ENCODE peak calls at places on chromosomes 11 and 22, in ten cellular contexts. One of them, this sample, is unnamed.

GRCh38 chr11:104772806-104773241 is 125.4 kb downstream of the CASP12 start:
- DNase-seq in HFF-Myc: peak; percentile 95
- DNase-seq in suprapubic skin: no peak
- DNase-seq in hippocampal formation: no peak
- DNase-seq in adipocyte: peak; percentile 92
- DNase-seq in amygdala: no peak
- DNase-seq in H54: peak; percentile 13
- DNase-seq in activated CD8-positive, alpha-beta memory T cell treated with anti-CD3 and anti-CD28 coated beads, Interleukin-2, amount 50 U/mL, for 4 hours: no peak
- DNase-seq in naive thymus-derived CD4-positive, alpha-beta T cell: peak; percentile 49
- DNase-seq in psoas muscle: no peak
- DNase-seq in this sample: no peak

GRCh38 chr11:75498556-75499255 is 27.0 kb downstream of the GDPD5 start:
- DNase-seq in HFF-Myc: no peak
- DNase-seq in naive thymus-derived CD4-positive, alpha-beta T cell: no peak
- DNase-seq in activated CD8-positive, alpha-beta memory T cell treated with anti-CD3 and anti-CD28 coated beads, Interleukin-2, amount 50 U/mL, for 4 hours: no peak
- DNase-seq in hippocampal formation: no peak
- DNase-seq in adipocyte: peak; percentile 25
- DNase-seq in psoas muscle: no peak
- DNase-seq in suprapubic skin: no peak
- DNase-seq in H54: no peak
- DNase-seq in amygdala: no peak
- DNase-seq in this sample: no peak

GRCh38 chr11:56543739-56544138 is 682 bp upstream of the OR5M11 start:
- DNase-seq in adipocyte: no peak
- DNase-seq in HFF-Myc: no peak
- DNase-seq in suprapubic skin: no peak
- DNase-seq in psoas muscle: no peak
- DNase-seq in activated CD8-positive, alpha-beta memory T cell treated with anti-CD3 and anti-CD28 coated beads, Interleukin-2, amount 50 U/mL, for 4 hours: no peak
- DNase-seq in H54: no peak
- DNase-seq in hippocampal formation: no peak
- DNase-seq in naive thymus-derived CD4-positive, alpha-beta T cell: no peak
- DNase-seq in amygdala: no peak
- DNase-seq in this sample: no peak

GRCh38 chr11:69131644-69132300 is 24.0 kb upstream of the SMIM38 start:
- DNase-seq in adipocyte: peak; percentile 86
- DNase-seq in psoas muscle: peak; percentile 40
- DNase-seq in activated CD8-positive, alpha-beta memory T cell treated with anti-CD3 and anti-CD28 coated beads, Interleukin-2, amount 50 U/mL, for 4 hours: no peak
- DNase-seq in suprapubic skin: no peak
- DNase-seq in amygdala: no peak
- DNase-seq in H54: peak; percentile 66
- DNase-seq in naive thymus-derived CD4-positive, alpha-beta T cell: no peak
- DNase-seq in HFF-Myc: peak; percentile 55
- DNase-seq in hippocampal formation: no peak
- DNase-seq in this sample: peak; percentile 30

GRCh38 chr11:103532133-103532788 is 423.0 kb downstream of the DYNC2H1 start:
- DNase-seq in hippocampal formation: no peak
- DNase-seq in adipocyte: peak; percentile 71
- DNase-seq in psoas muscle: no peak
- DNase-seq in suprapubic skin: no peak
- DNase-seq in amygdala: no peak
- DNase-seq in naive thymus-derived CD4-positive, alpha-beta T cell: no peak
- DNase-seq in H54: peak; percentile 2
- DNase-seq in HFF-Myc: peak; percentile 63
- DNase-seq in activated CD8-positive, alpha-beta memory T cell treated with anti-CD3 and anti-CD28 coated beads, Interleukin-2, amount 50 U/mL, for 4 hours: no peak
- DNase-seq in this sample: no peak

GRCh38 chr11:74380746-74381439 is 17.3 kb downstream of the PGM2L1 start:
- DNase-seq in H54: no peak
- DNase-seq in amygdala: no peak
- DNase-seq in naive thymus-derived CD4-positive, alpha-beta T cell: no peak
- DNase-seq in adipocyte: no peak
- DNase-seq in psoas muscle: no peak
- DNase-seq in hippocampal formation: no peak
- DNase-seq in activated CD8-positive, alpha-beta memory T cell treated with anti-CD3 and anti-CD28 coated beads, Interleukin-2, amount 50 U/mL, for 4 hours: no peak
- DNase-seq in HFF-Myc: no peak
- DNase-seq in suprapubic skin: no peak
- DNase-seq in this sample: peak; percentile 83

GRCh38 chr11:72676874-72677341 is 2.7 kb upstream of the PDE2A start:
- DNase-seq in activated CD8-positive, alpha-beta memory T cell treated with anti-CD3 and anti-CD28 coated beads, Interleukin-2, amount 50 U/mL, for 4 hours: peak; percentile 63
- DNase-seq in naive thymus-derived CD4-positive, alpha-beta T cell: peak; percentile 74
- DNase-seq in adipocyte: peak; percentile 68
- DNase-seq in suprapubic skin: no peak
- DNase-seq in psoas muscle: peak; percentile 67
- DNase-seq in HFF-Myc: no peak
- DNase-seq in amygdala: no peak
- DNase-seq in H54: no peak
- DNase-seq in hippocampal formation: no peak
- DNase-seq in this sample: no peak

GRCh38 chr11:970319-970871 is 44.7 kb downstream of the AP2A2 start:
- DNase-seq in activated CD8-positive, alpha-beta memory T cell treated with anti-CD3 and anti-CD28 coated beads, Interleukin-2, amount 50 U/mL, for 4 hours: no peak
- DNase-seq in psoas muscle: no peak
- DNase-seq in adipocyte: no peak
- DNase-seq in H54: no peak
- DNase-seq in HFF-Myc: no peak
- DNase-seq in naive thymus-derived CD4-positive, alpha-beta T cell: peak; percentile 34
- DNase-seq in amygdala: no peak
- DNase-seq in hippocampal formation: no peak
- DNase-seq in suprapubic skin: no peak
- DNase-seq in this sample: no peak

GRCh38 chr11:86969258-86969657 is 14.1 kb upstream of the FZD4 start:
- DNase-seq in H54: no peak
- DNase-seq in amygdala: no peak
- DNase-seq in activated CD8-positive, alpha-beta memory T cell treated with anti-CD3 and anti-CD28 coated beads, Interleukin-2, amount 50 U/mL, for 4 hours: no peak
- DNase-seq in suprapubic skin: no peak
- DNase-seq in adipocyte: no peak
- DNase-seq in HFF-Myc: no peak
- DNase-seq in naive thymus-derived CD4-positive, alpha-beta T cell: no peak
- DNase-seq in psoas muscle: no peak
- DNase-seq in hippocampal formation: no peak
- DNase-seq in this sample: no peak

GRCh38 chr22:30332994-30333706 is 6.4 kb upstream of the TBC1D10A start:
- DNase-seq in naive thymus-derived CD4-positive, alpha-beta T cell: no peak
- DNase-seq in H54: no peak
- DNase-seq in HFF-Myc: no peak
- DNase-seq in activated CD8-positive, alpha-beta memory T cell treated with anti-CD3 and anti-CD28 coated beads, Interleukin-2, amount 50 U/mL, for 4 hours: no peak
- DNase-seq in suprapubic skin: no peak
- DNase-seq in psoas muscle: no peak
- DNase-seq in adipocyte: no peak
- DNase-seq in hippocampal formation: no peak
- DNase-seq in amygdala: no peak
- DNase-seq in this sample: no peak

GRCh38 chr22:36368359-36368983 is 19.3 kb downstream of the MYH9 start:
- DNase-seq in activated CD8-positive, alpha-beta memory T cell treated with anti-CD3 and anti-CD28 coated beads, Interleukin-2, amount 50 U/mL, for 4 hours: no peak
- DNase-seq in hippocampal formation: no peak
- DNase-seq in amygdala: no peak
- DNase-seq in naive thymus-derived CD4-positive, alpha-beta T cell: no peak
- DNase-seq in suprapubic skin: no peak
- DNase-seq in psoas muscle: no peak
- DNase-seq in H54: no peak
- DNase-seq in adipocyte: peak; percentile 74
- DNase-seq in HFF-Myc: peak; percentile 67
- DNase-seq in this sample: no peak

GRCh38 chr11:70786021-70786665 is 387.8 kb downstream of the CTTN start:
- DNase-seq in HFF-Myc: no peak
- DNase-seq in H54: no peak
- DNase-seq in adipocyte: no peak
- DNase-seq in psoas muscle: no peak
- DNase-seq in suprapubic skin: no peak
- DNase-seq in hippocampal formation: no peak
- DNase-seq in naive thymus-derived CD4-positive, alpha-beta T cell: no peak
- DNase-seq in amygdala: no peak
- DNase-seq in activated CD8-positive, alpha-beta memory T cell treated with anti-CD3 and anti-CD28 coated beads, Interleukin-2, amount 50 U/mL, for 4 hours: no peak
- DNase-seq in this sample: no peak

GRCh38 chr11:103234974-103235373 is 125.7 kb downstream of the DYNC2H1 start:
- DNase-seq in HFF-Myc: peak; percentile 48
- DNase-seq in adipocyte: peak; percentile 86
- DNase-seq in hippocampal formation: no peak
- DNase-seq in psoas muscle: no peak
- DNase-seq in H54: no peak
- DNase-seq in naive thymus-derived CD4-positive, alpha-beta T cell: no peak
- DNase-seq in suprapubic skin: no peak
- DNase-seq in activated CD8-positive, alpha-beta memory T cell treated with anti-CD3 and anti-CD28 coated beads, Interleukin-2, amount 50 U/mL, for 4 hours: no peak
- DNase-seq in amygdala: no peak
- DNase-seq in this sample: no peak

GRCh38 chr11:119337581-119338317 is 2.9 kb downstream of the C1QTNF5 start:
- DNase-seq in adipocyte: peak; percentile 43
- DNase-seq in H54: no peak
- DNase-seq in amygdala: no peak
- DNase-seq in psoas muscle: no peak
- DNase-seq in naive thymus-derived CD4-positive, alpha-beta T cell: no peak
- DNase-seq in hippocampal formation: no peak
- DNase-seq in HFF-Myc: peak; percentile 29
- DNase-seq in suprapubic skin: no peak
- DNase-seq in activated CD8-positive, alpha-beta memory T cell treated with anti-CD3 and anti-CD28 coated beads, Interleukin-2, amount 50 U/mL, for 4 hours: no peak
- DNase-seq in this sample: no peak

GRCh38 chr11:118612378-118612777 is 5.0 kb downstream of the PHLDB1 start:
- DNase-seq in amygdala: no peak
- DNase-seq in H54: no peak
- DNase-seq in HFF-Myc: no peak
- DNase-seq in adipocyte: peak; percentile 46
- DNase-seq in activated CD8-positive, alpha-beta memory T cell treated with anti-CD3 and anti-CD28 coated beads, Interleukin-2, amount 50 U/mL, for 4 hours: no peak
- DNase-seq in naive thymus-derived CD4-positive, alpha-beta T cell: no peak
- DNase-seq in suprapubic skin: peak; percentile 72
- DNase-seq in hippocampal formation: no peak
- DNase-seq in psoas muscle: peak; percentile 53
- DNase-seq in this sample: no peak

GRCh38 chr22:44658371-44658953 is 43.5 kb upstream of the PRR5 start:
- DNase-seq in suprapubic skin: no peak
- DNase-seq in naive thymus-derived CD4-positive, alpha-beta T cell: no peak
- DNase-seq in adipocyte: peak; percentile 93
- DNase-seq in amygdala: no peak
- DNase-seq in HFF-Myc: no peak
- DNase-seq in activated CD8-positive, alpha-beta memory T cell treated with anti-CD3 and anti-CD28 coated beads, Interleukin-2, amount 50 U/mL, for 4 hours: no peak
- DNase-seq in H54: no peak
- DNase-seq in hippocampal formation: no peak
- DNase-seq in psoas muscle: peak; percentile 84
- DNase-seq in this sample: no peak

GRCh38 chr11:118897721-118898310 is 14.1 kb downstream of the CXCR5 start:
- DNase-seq in psoas muscle: no peak
- DNase-seq in adipocyte: no peak
- DNase-seq in amygdala: no peak
- DNase-seq in suprapubic skin: no peak
- DNase-seq in hippocampal formation: no peak
- DNase-seq in HFF-Myc: no peak
- DNase-seq in naive thymus-derived CD4-positive, alpha-beta T cell: no peak
- DNase-seq in activated CD8-positive, alpha-beta memory T cell treated with anti-CD3 and anti-CD28 coated beads, Interleukin-2, amount 50 U/mL, for 4 hours: no peak
- DNase-seq in H54: no peak
- DNase-seq in this sample: no peak

GRCh38 chr11:14359573-14360031 is 619 bp upstream of the RRAS2 start:
- DNase-seq in H54: no peak
- DNase-seq in hippocampal formation: no peak
- DNase-seq in activated CD8-positive, alpha-beta memory T cell treated with anti-CD3 and anti-CD28 coated beads, Interleukin-2, amount 50 U/mL, for 4 hours: no peak
- DNase-seq in suprapubic skin: no peak
- DNase-seq in naive thymus-derived CD4-positive, alpha-beta T cell: no peak
- DNase-seq in adipocyte: no peak
- DNase-seq in psoas muscle: no peak
- DNase-seq in amygdala: no peak
- DNase-seq in HFF-Myc: no peak
- DNase-seq in this sample: no peak

GRCh38 chr11:66283461-66284105 is 5.4 kb downstream of the YIF1A start:
- DNase-seq in H54: no peak
- DNase-seq in naive thymus-derived CD4-positive, alpha-beta T cell: no peak
- DNase-seq in activated CD8-positive, alpha-beta memory T cell treated with anti-CD3 and anti-CD28 coated beads, Interleukin-2, amount 50 U/mL, for 4 hours: no peak
- DNase-seq in adipocyte: no peak
- DNase-seq in psoas muscle: no peak
- DNase-seq in amygdala: no peak
- DNase-seq in hippocampal formation: no peak
- DNase-seq in HFF-Myc: no peak
- DNase-seq in suprapubic skin: no peak
- DNase-seq in this sample: no peak

GRCh38 chr11:127273593-127274327 is 273.2 kb upstream of the KIRREL3 start:
- DNase-seq in adipocyte: no peak
- DNase-seq in H54: no peak
- DNase-seq in suprapubic skin: no peak
- DNase-seq in activated CD8-positive, alpha-beta memory T cell treated with anti-CD3 and anti-CD28 coated beads, Interleukin-2, amount 50 U/mL, for 4 hours: no peak
- DNase-seq in amygdala: no peak
- DNase-seq in hippocampal formation: no peak
- DNase-seq in HFF-Myc: no peak
- DNase-seq in psoas muscle: no peak
- DNase-seq in naive thymus-derived CD4-positive, alpha-beta T cell: no peak
- DNase-seq in this sample: no peak

GRCh38 chr11:70766901-70767300 is 368.6 kb downstream of the CTTN start:
- DNase-seq in H54: no peak
- DNase-seq in adipocyte: no peak
- DNase-seq in activated CD8-positive, alpha-beta memory T cell treated with anti-CD3 and anti-CD28 coated beads, Interleukin-2, amount 50 U/mL, for 4 hours: no peak
- DNase-seq in naive thymus-derived CD4-positive, alpha-beta T cell: no peak
- DNase-seq in hippocampal formation: no peak
- DNase-seq in psoas muscle: no peak
- DNase-seq in HFF-Myc: no peak
- DNase-seq in suprapubic skin: no peak
- DNase-seq in amygdala: no peak
- DNase-seq in this sample: no peak

GRCh38 chr22:43293661-43294392 is 49.3 kb downstream of the SCUBE1 start:
- DNase-seq in hippocampal formation: no peak
- DNase-seq in suprapubic skin: peak; percentile 91
- DNase-seq in adipocyte: no peak
- DNase-seq in activated CD8-positive, alpha-beta memory T cell treated with anti-CD3 and anti-CD28 coated beads, Interleukin-2, amount 50 U/mL, for 4 hours: no peak
- DNase-seq in naive thymus-derived CD4-positive, alpha-beta T cell: no peak
- DNase-seq in psoas muscle: peak; percentile 64
- DNase-seq in H54: peak; percentile 19
- DNase-seq in HFF-Myc: no peak
- DNase-seq in amygdala: no peak
- DNase-seq in this sample: no peak

GRCh38 chr11:2342557-2342956 is 34.6 kb upstream of the CD81 start:
- DNase-seq in activated CD8-positive, alpha-beta memory T cell treated with anti-CD3 and anti-CD28 coated beads, Interleukin-2, amount 50 U/mL, for 4 hours: no peak
- DNase-seq in naive thymus-derived CD4-positive, alpha-beta T cell: no peak
- DNase-seq in HFF-Myc: no peak
- DNase-seq in hippocampal formation: no peak
- DNase-seq in psoas muscle: no peak
- DNase-seq in adipocyte: no peak
- DNase-seq in suprapubic skin: peak; percentile 28
- DNase-seq in amygdala: no peak
- DNase-seq in H54: no peak
- DNase-seq in this sample: no peak

GRCh38 chr11:16276251-16276650 is 80.1 kb downstream of the SOX6 start:
- DNase-seq in H54: no peak
- DNase-seq in HFF-Myc: no peak
- DNase-seq in hippocampal formation: no peak
- DNase-seq in naive thymus-derived CD4-positive, alpha-beta T cell: no peak
- DNase-seq in activated CD8-positive, alpha-beta memory T cell treated with anti-CD3 and anti-CD28 coated beads, Interleukin-2, amount 50 U/mL, for 4 hours: no peak
- DNase-seq in psoas muscle: no peak
- DNase-seq in adipocyte: no peak
- DNase-seq in suprapubic skin: no peak
- DNase-seq in amygdala: no peak
- DNase-seq in this sample: no peak

GRCh38 chr11:45580399-45580798 is 85.0 kb downstream of the CHST1 start:
- DNase-seq in psoas muscle: no peak
- DNase-seq in naive thymus-derived CD4-positive, alpha-beta T cell: no peak
- DNase-seq in adipocyte: peak; percentile 39
- DNase-seq in hippocampal formation: no peak
- DNase-seq in HFF-Myc: peak; percentile 4
- DNase-seq in suprapubic skin: no peak
- DNase-seq in H54: no peak
- DNase-seq in amygdala: no peak
- DNase-seq in activated CD8-positive, alpha-beta memory T cell treated with anti-CD3 and anti-CD28 coated beads, Interleukin-2, amount 50 U/mL, for 4 hours: no peak
- DNase-seq in this sample: no peak

GRCh38 chr11:2794947-2795346 is 90.6 kb downstream of the CDKN1C start:
- DNase-seq in hippocampal formation: no peak
- DNase-seq in suprapubic skin: peak; percentile 65
- DNase-seq in HFF-Myc: no peak
- DNase-seq in activated CD8-positive, alpha-beta memory T cell treated with anti-CD3 and anti-CD28 coated beads, Interleukin-2, amount 50 U/mL, for 4 hours: peak; percentile 11
- DNase-seq in psoas muscle: peak; percentile 9
- DNase-seq in H54: no peak
- DNase-seq in adipocyte: no peak
- DNase-seq in amygdala: no peak
- DNase-seq in naive thymus-derived CD4-positive, alpha-beta T cell: no peak
- DNase-seq in this sample: no peak